ENCODE peak calls at places on chromosome 1, in ten cellular contexts. V is small intestine; A is CD4-positive, alpha-beta memory T cell; T is stomach; W is cardiac muscle cell; Q is mammary epithelial cell; N is CD8-positive, alpha-beta T cell; P is ovary; G is tibial artery; L is endodermal cell. I is an unnamed sample.

GRCh38 chr1:41728403-41729202 is 190.1 kb downstream of the HIVEP3 start:
- DNase-seq in V (no peak), A (no peak), T (no peak), W (no peak), Q (no peak), N (no peak), P (no peak), G (no peak), L (no peak), I (no peak)

GRCh38 chr1:55277377-55278130 is 62.4 kb upstream of the USP24 start:
- DNase-seq in V (peak), A (peak), T (peak), W (peak), Q (peak), N (peak), P (peak), G (peak), L (peak), I (peak)

GRCh38 chr1:109161836-109162606 is 48.1 kb downstream of the ELAPOR1 start:
- DNase-seq in V (peak), A (peak), T (no peak), W (peak), Q (peak), N (no peak), P (no peak), G (peak), L (no peak), I (peak)

GRCh38 chr1:3380465-3380864 is 74.0 kb upstream of the ARHGEF16 start:
- DNase-seq in V (no peak), A (no peak), T (no peak), W (no peak), Q (no peak), N (no peak), P (no peak), G (no peak), L (no peak), I (no peak)

GRCh38 chr1:153540394-153541361 is at the start of gene S100A5:
- DNase-seq in V (peak), A (peak), T (no peak), W (peak), Q (peak), N (peak), P (no peak), G (no peak), L (no peak), I (no peak)

GRCh38 chr1:99645699-99646531 is at the start of gene PALMD:
- DNase-seq in V (peak), A (no peak), T (peak), W (no peak), Q (peak), N (no peak), P (peak), G (peak), L (peak), I (no peak)

GRCh38 chr1:64223329-64224151 is 20.1 kb downstream of the UBE2U start:
- DNase-seq in V (no peak), A (no peak), T (no peak), W (peak), Q (peak), N (no peak), P (no peak), G (no peak), L (no peak), I (no peak)

GRCh38 chr1:213148905-213149304 is 97.9 kb downstream of the RPS6KC1 start:
- DNase-seq in V (no peak), A (no peak), T (no peak), W (no peak), Q (no peak), N (no peak), P (no peak), G (no peak), L (no peak), I (no peak)

GRCh38 chr1:162560303-162561036 is 1.1 kb upstream of the UAP1 start:
- DNase-seq in V (peak), A (no peak), T (no peak), W (peak), Q (no peak), N (no peak), P (no peak), G (no peak), L (no peak), I (no peak)

GRCh38 chr1:25469177-25469576 is 38.5 kb downstream of the MACO1 start:
- DNase-seq in V (no peak), A (no peak), T (no peak), W (peak), Q (peak), N (no peak), P (no peak), G (no peak), L (no peak), I (no peak)

DNA sequence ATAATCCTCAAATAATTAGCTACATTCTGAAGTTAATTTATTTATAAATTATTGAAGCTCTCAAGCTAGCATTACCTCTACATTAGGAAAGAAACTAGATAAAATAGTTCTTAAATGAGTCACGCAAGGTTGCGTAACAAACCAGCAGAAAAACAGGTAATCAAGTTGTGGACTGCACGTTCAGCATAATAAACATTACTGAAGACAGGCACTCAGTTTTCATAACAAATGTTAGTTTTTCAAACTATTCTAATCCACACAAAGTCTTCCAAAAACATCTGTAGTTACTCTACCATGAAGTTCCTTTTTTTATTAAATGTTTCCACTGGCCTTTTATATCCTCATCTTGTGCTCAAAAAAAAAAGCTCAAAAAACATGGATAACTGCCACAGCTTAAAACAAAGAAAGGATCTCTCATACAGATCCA is 1.3 kb downstream of the TOR1AIP2 start:
- DNase-seq in V (peak), A (no peak), T (no peak), W (peak), Q (peak), N (no peak), P (no peak), G (no peak), L (no peak), I (peak)
- H3K27ac ChIP-seq in V (no peak), A (no peak), T (no peak), W (peak), Q (peak), N (no peak), P (no peak), G (no peak), L (no peak), I (no peak)

GRCh38 chr1:155126494-155127104 is 1.1 kb upstream of the EFNA1 start:
- DNase-seq in V (peak), A (peak), T (peak), W (peak), Q (no peak), N (peak), P (no peak), G (no peak), L (peak), I (peak)

GRCh38 chr1:155128755-155129473 is 1.2 kb downstream of the EFNA1 start:
- DNase-seq in V (peak), A (no peak), T (peak), W (peak), Q (peak), N (no peak), P (no peak), G (no peak), L (peak), I (no peak)

GRCh38 chr1:155127672-155128468 is at the start of gene EFNA1:
- DNase-seq in V (peak), A (peak), T (peak), W (peak), Q (peak), N (no peak), P (peak), G (peak), L (peak), I (peak)

GRCh38 chr1:155127105-155127671 is 488 bp upstream of the EFNA1 start:
- DNase-seq in V (peak), A (no peak), T (peak), W (peak), Q (peak), N (no peak), P (peak), G (peak), L (peak), I (peak)

DNA sequence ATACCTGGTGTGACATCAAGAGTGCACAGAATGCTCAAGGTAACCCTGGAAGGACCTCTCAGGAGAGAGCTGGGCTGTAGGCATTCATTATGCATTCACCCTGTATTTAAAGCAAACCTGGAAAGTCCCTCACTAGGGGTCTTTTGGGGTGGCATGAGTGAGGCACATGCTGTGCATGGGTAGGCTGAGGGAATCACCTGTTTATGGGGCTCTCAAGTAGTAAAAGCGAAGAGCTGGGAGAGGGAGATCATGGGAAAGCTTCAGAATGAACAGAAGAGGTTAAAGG is 736 bp downstream of the EFNA1 start:
- DNase-seq in V (no peak), A (no peak), T (no peak), W (no peak), Q (peak), N (no peak), P (no peak), G (no peak), L (peak), I (no peak)
- H3K4me3 ChIP-seq in V (peak), A (no peak), T (peak), W (peak), Q (peak), N (peak), P (peak), G (peak), L (peak), I (peak)

DNA sequence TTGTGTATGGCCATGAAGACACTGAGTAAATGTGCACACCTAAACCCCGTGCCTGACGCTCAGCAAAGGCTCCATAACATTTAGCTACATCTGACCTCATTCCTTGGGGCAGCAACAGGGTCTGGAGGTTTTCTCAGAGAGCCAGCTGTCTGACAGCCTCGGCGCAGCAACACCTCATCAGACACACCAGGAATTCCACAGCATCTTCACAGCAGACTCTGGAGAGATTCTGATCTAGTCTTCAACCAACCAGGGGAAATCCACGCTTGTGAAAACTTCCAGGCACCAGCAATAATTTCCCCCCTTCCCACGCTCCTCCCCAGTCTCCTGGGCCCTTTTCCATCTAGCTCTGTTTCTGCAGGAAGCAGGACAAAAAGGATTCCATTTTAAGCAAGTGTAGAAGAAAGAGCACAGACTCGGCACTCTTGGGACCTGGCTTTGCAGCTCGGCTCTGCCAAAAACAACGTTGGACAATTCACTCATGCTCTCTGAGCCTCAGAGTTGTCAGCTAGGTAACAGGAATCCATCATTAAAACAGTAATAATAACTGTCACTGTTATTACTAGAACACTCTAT is 44.3 kb upstream of the CAPZB start:
- DNase-seq in V (no peak), A (no peak), T (no peak), W (no peak), Q (no peak), N (no peak), P (no peak), G (no peak), L (no peak), I (no peak)
- H3K27ac ChIP-seq in V (no peak), A (no peak), T (no peak), W (no peak), Q (no peak), N (no peak), P (no peak), G (peak), L (no peak), I (no peak)

GRCh38 chr1:115524211-115524610 is 117.6 kb upstream of the VANGL1 start:
- DNase-seq in V (no peak), A (no peak), T (no peak), W (no peak), Q (peak), N (no peak), P (no peak), G (no peak), L (no peak), I (no peak)
- H3K4me3 ChIP-seq in V (no peak), A (no peak), T (no peak), W (no peak), Q (no peak), N (no peak), P (no peak), G (no peak), L (no peak), I (no peak)

GRCh38 chr1:15735304-15736034 is 589 bp upstream of the SLC25A34 start:
- DNase-seq in V (peak), A (no peak), T (peak), W (no peak), Q (no peak), N (no peak), P (no peak), G (no peak), L (no peak), I (no peak)

GRCh38 chr1:15737324-15738319 is 1.6 kb downstream of the SLC25A34 start:
- DNase-seq in V (no peak), A (no peak), T (no peak), W (no peak), Q (no peak), N (no peak), P (no peak), G (no peak), L (no peak), I (no peak)

GRCh38 chr1:15738416-15739113 is 2.5 kb downstream of the SLC25A34 start:
- DNase-seq in V (no peak), A (no peak), T (no peak), W (no peak), Q (no peak), N (no peak), P (no peak), G (no peak), L (no peak), I (no peak)

GRCh38 chr1:15736035-15736665 is at the start of gene SLC25A34:
- DNase-seq in V (peak), A (no peak), T (peak), W (no peak), Q (no peak), N (no peak), P (no peak), G (no peak), L (no peak), I (peak)

GRCh38 chr1:15736666-15737229 is 690 bp downstream of the SLC25A34 start:
- DNase-seq in V (peak), A (no peak), T (peak), W (no peak), Q (no peak), N (no peak), P (no peak), G (no peak), L (no peak), I (no peak)
- H3K27ac ChIP-seq in V (peak), A (no peak), T (peak), W (no peak), Q (no peak), N (no peak), P (no peak), G (peak), L (no peak), I (peak)

DNA sequence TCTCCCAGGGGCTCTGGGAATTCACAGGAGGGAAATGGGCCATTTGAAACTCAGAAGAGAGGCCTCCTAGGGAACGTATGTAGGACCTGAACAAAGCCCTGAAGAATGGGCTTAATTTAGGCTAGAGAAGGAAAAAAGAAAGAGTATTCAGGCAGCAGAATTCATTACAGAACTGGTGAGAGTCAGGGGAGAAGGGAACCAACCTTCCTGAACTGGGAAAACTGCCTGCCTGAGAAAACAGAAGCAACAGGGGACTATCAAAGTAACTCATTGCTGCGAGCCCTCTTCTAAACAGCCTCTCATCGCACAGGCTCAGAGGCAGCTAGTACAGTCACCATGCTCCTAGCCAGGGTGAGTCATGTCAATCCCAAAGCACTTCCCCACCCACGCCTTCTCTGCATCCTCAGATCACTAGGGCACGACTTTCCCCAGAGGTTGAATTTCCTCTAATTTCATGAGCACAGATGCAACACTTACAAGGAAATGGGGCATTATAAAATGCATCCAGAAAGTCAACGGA is 98.1 kb downstream of the ADSS2 start:
- DNase-seq in V (peak), A (no peak), T (peak), W (peak), Q (peak), N (no peak), P (peak), G (peak), L (peak), I (peak)
- H3K4me3 ChIP-seq in V (no peak), A (no peak), T (no peak), W (no peak), Q (no peak), N (no peak), P (no peak), G (no peak), L (no peak), I (no peak)

GRCh38 chr1:196477262-196477661 is 131.0 kb downstream of the KCNT2 start:
- DNase-seq in V (no peak), A (no peak), T (no peak), W (no peak), Q (no peak), N (no peak), P (no peak), G (no peak), L (no peak), I (no peak)
- H3K27ac ChIP-seq in V (no peak), A (no peak), T (no peak), W (no peak), Q (no peak), N (no peak), P (no peak), G (no peak), L (no peak), I (no peak)

GRCh38 chr1:7256526-7256925 is 471.3 kb downstream of the CAMTA1 start:
- DNase-seq in V (no peak), A (no peak), T (no peak), W (no peak), Q (no peak), N (no peak), P (no peak), G (no peak), L (no peak), I (no peak)
- H3K4me3 ChIP-seq in V (no peak), A (no peak), T (no peak), W (no peak), Q (no peak), N (no peak), P (no peak), G (no peak), L (no peak), I (no peak)